ENCODE peak calls at places on chromosomes 11 and 22, in nine cellular contexts. One of them, this sample, is unnamed.

GRCh38 chr11:14902650-14903350 is 10.8 kb upstream of the CYP2R1 start:
- DNase-seq in NCI-H2227 treated with DMSO at 0.1 percent for 48 hours: no peak
- DNase-seq in hippocampal formation: no peak
- DNase-seq in amygdala: no peak
- DNase-seq in T-helper 2 cell: no peak
- DNase-seq in Kasumi-1: no peak
- DNase-seq in HEK293T: no peak
- DNase-seq in stimulated activated CD4-positive, alpha-beta T cell treated with anti-CD3 and anti-CD28 coated beads, Interleukin-12 subunit alpha, Interleukin-12 subunit beta, amount 100 ng/mL, for 48 hours: no peak
- DNase-seq in ELR: peak
- DNase-seq in this sample: no peak

GRCh38 chr22:28930357-28931007 is 47.1 kb downstream of the ZNRF3 start:
- DNase-seq in NCI-H2227 treated with DMSO at 0.1 percent for 48 hours: no peak
- DNase-seq in hippocampal formation: no peak
- DNase-seq in amygdala: no peak
- DNase-seq in T-helper 2 cell: no peak
- DNase-seq in Kasumi-1: no peak
- DNase-seq in HEK293T: no peak
- DNase-seq in stimulated activated CD4-positive, alpha-beta T cell treated with anti-CD3 and anti-CD28 coated beads, Interleukin-12 subunit alpha, Interleukin-12 subunit beta, amount 100 ng/mL, for 48 hours: no peak
- DNase-seq in ELR: no peak
- DNase-seq in this sample: no peak

GRCh38 chr11:16613401-16614381 is 124.8 kb upstream of the C11orf58 start:
- DNase-seq in NCI-H2227 treated with DMSO at 0.1 percent for 48 hours: peak
- DNase-seq in hippocampal formation: peak
- DNase-seq in amygdala: peak
- DNase-seq in T-helper 2 cell: no peak
- DNase-seq in Kasumi-1: peak
- DNase-seq in HEK293T: peak
- DNase-seq in stimulated activated CD4-positive, alpha-beta T cell treated with anti-CD3 and anti-CD28 coated beads, Interleukin-12 subunit alpha, Interleukin-12 subunit beta, amount 100 ng/mL, for 48 hours: peak
- DNase-seq in ELR: peak
- DNase-seq in this sample: peak

GRCh38 chr11:79940165-79940564 is 499.3 kb upstream of the TENM4 start:
- DNase-seq in NCI-H2227 treated with DMSO at 0.1 percent for 48 hours: no peak
- DNase-seq in hippocampal formation: no peak
- DNase-seq in amygdala: no peak
- DNase-seq in T-helper 2 cell: no peak
- DNase-seq in Kasumi-1: no peak
- DNase-seq in HEK293T: no peak
- DNase-seq in stimulated activated CD4-positive, alpha-beta T cell treated with anti-CD3 and anti-CD28 coated beads, Interleukin-12 subunit alpha, Interleukin-12 subunit beta, amount 100 ng/mL, for 48 hours: no peak
- DNase-seq in ELR: peak
- DNase-seq in this sample: no peak

GRCh38 chr22:28597665-28598064 is 82.0 kb downstream of the TTC28 start:
- DNase-seq in NCI-H2227 treated with DMSO at 0.1 percent for 48 hours: no peak
- DNase-seq in hippocampal formation: no peak
- DNase-seq in amygdala: no peak
- DNase-seq in T-helper 2 cell: no peak
- DNase-seq in Kasumi-1: no peak
- DNase-seq in HEK293T: no peak
- DNase-seq in stimulated activated CD4-positive, alpha-beta T cell treated with anti-CD3 and anti-CD28 coated beads, Interleukin-12 subunit alpha, Interleukin-12 subunit beta, amount 100 ng/mL, for 48 hours: no peak
- DNase-seq in ELR: no peak
- DNase-seq in this sample: no peak

GRCh38 chr11:12832828-12833227 is 158.6 kb downstream of the TEAD1 start:
- DNase-seq in NCI-H2227 treated with DMSO at 0.1 percent for 48 hours: no peak
- DNase-seq in hippocampal formation: no peak
- DNase-seq in amygdala: no peak
- DNase-seq in T-helper 2 cell: no peak
- DNase-seq in Kasumi-1: no peak
- DNase-seq in HEK293T: no peak
- DNase-seq in stimulated activated CD4-positive, alpha-beta T cell treated with anti-CD3 and anti-CD28 coated beads, Interleukin-12 subunit alpha, Interleukin-12 subunit beta, amount 100 ng/mL, for 48 hours: no peak
- DNase-seq in ELR: no peak
- DNase-seq in this sample: no peak

GRCh38 chr11:8079111-8079675 is 1.8 kb upstream of the TUB start:
- DNase-seq in NCI-H2227 treated with DMSO at 0.1 percent for 48 hours: no peak
- DNase-seq in hippocampal formation: no peak
- DNase-seq in amygdala: no peak
- DNase-seq in T-helper 2 cell: no peak
- DNase-seq in Kasumi-1: no peak
- DNase-seq in HEK293T: no peak
- DNase-seq in stimulated activated CD4-positive, alpha-beta T cell treated with anti-CD3 and anti-CD28 coated beads, Interleukin-12 subunit alpha, Interleukin-12 subunit beta, amount 100 ng/mL, for 48 hours: no peak
- DNase-seq in ELR: no peak
- DNase-seq in this sample: no peak

GRCh38 chr11:37512156-37512780 is 914.2 kb upstream of the RAG2 start:
- DNase-seq in NCI-H2227 treated with DMSO at 0.1 percent for 48 hours: no peak
- DNase-seq in hippocampal formation: no peak
- DNase-seq in amygdala: no peak
- DNase-seq in T-helper 2 cell: no peak
- DNase-seq in Kasumi-1: no peak
- DNase-seq in HEK293T: no peak
- DNase-seq in stimulated activated CD4-positive, alpha-beta T cell treated with anti-CD3 and anti-CD28 coated beads, Interleukin-12 subunit alpha, Interleukin-12 subunit beta, amount 100 ng/mL, for 48 hours: no peak
- DNase-seq in ELR: no peak
- DNase-seq in this sample: no peak

GRCh38 chr22:46047226-46047625 is 70.3 kb upstream of the WNT7B start:
- DNase-seq in NCI-H2227 treated with DMSO at 0.1 percent for 48 hours: no peak
- DNase-seq in hippocampal formation: no peak
- DNase-seq in amygdala: no peak
- DNase-seq in T-helper 2 cell: no peak
- DNase-seq in Kasumi-1: no peak
- DNase-seq in HEK293T: no peak
- DNase-seq in stimulated activated CD4-positive, alpha-beta T cell treated with anti-CD3 and anti-CD28 coated beads, Interleukin-12 subunit alpha, Interleukin-12 subunit beta, amount 100 ng/mL, for 48 hours: no peak
- DNase-seq in ELR: no peak
- DNase-seq in this sample: no peak

GRCh38 chr11:131063638-131064037 is 147.4 kb upstream of the SNX19 start:
- DNase-seq in NCI-H2227 treated with DMSO at 0.1 percent for 48 hours: peak
- DNase-seq in hippocampal formation: no peak
- DNase-seq in amygdala: no peak
- DNase-seq in T-helper 2 cell: no peak
- DNase-seq in Kasumi-1: no peak
- DNase-seq in HEK293T: no peak
- DNase-seq in stimulated activated CD4-positive, alpha-beta T cell treated with anti-CD3 and anti-CD28 coated beads, Interleukin-12 subunit alpha, Interleukin-12 subunit beta, amount 100 ng/mL, for 48 hours: no peak
- DNase-seq in ELR: no peak
- DNase-seq in this sample: no peak

GRCh38 chr22:25397616-25398015 is 166.9 kb upstream of the GRK3 start:
- DNase-seq in NCI-H2227 treated with DMSO at 0.1 percent for 48 hours: no peak
- DNase-seq in hippocampal formation: no peak
- DNase-seq in amygdala: no peak
- DNase-seq in T-helper 2 cell: no peak
- DNase-seq in Kasumi-1: no peak
- DNase-seq in HEK293T: no peak
- DNase-seq in stimulated activated CD4-positive, alpha-beta T cell treated with anti-CD3 and anti-CD28 coated beads, Interleukin-12 subunit alpha, Interleukin-12 subunit beta, amount 100 ng/mL, for 48 hours: no peak
- DNase-seq in ELR: no peak
- DNase-seq in this sample: no peak

GRCh38 chr11:134794192-134794591 is 382.1 kb upstream of the B3GAT1 start:
- DNase-seq in NCI-H2227 treated with DMSO at 0.1 percent for 48 hours: no peak
- DNase-seq in hippocampal formation: no peak
- DNase-seq in amygdala: no peak
- DNase-seq in T-helper 2 cell: no peak
- DNase-seq in Kasumi-1: no peak
- DNase-seq in HEK293T: no peak
- DNase-seq in stimulated activated CD4-positive, alpha-beta T cell treated with anti-CD3 and anti-CD28 coated beads, Interleukin-12 subunit alpha, Interleukin-12 subunit beta, amount 100 ng/mL, for 48 hours: no peak
- DNase-seq in ELR: no peak
- DNase-seq in this sample: no peak

GRCh38 chr11:2578934-2579280 is 120.9 kb downstream of the KCNQ1OT1 start:
- DNase-seq in NCI-H2227 treated with DMSO at 0.1 percent for 48 hours: no peak
- DNase-seq in hippocampal formation: no peak
- DNase-seq in amygdala: no peak
- DNase-seq in T-helper 2 cell: peak
- DNase-seq in Kasumi-1: no peak
- DNase-seq in HEK293T: no peak
- DNase-seq in stimulated activated CD4-positive, alpha-beta T cell treated with anti-CD3 and anti-CD28 coated beads, Interleukin-12 subunit alpha, Interleukin-12 subunit beta, amount 100 ng/mL, for 48 hours: no peak
- DNase-seq in ELR: no peak
- DNase-seq in this sample: no peak

GRCh38 chr11:133082453-133082781 is 449.9 kb downstream of the OPCML start:
- DNase-seq in NCI-H2227 treated with DMSO at 0.1 percent for 48 hours: no peak
- DNase-seq in hippocampal formation: no peak
- DNase-seq in amygdala: no peak
- DNase-seq in T-helper 2 cell: no peak
- DNase-seq in Kasumi-1: no peak
- DNase-seq in HEK293T: no peak
- DNase-seq in stimulated activated CD4-positive, alpha-beta T cell treated with anti-CD3 and anti-CD28 coated beads, Interleukin-12 subunit alpha, Interleukin-12 subunit beta, amount 100 ng/mL, for 48 hours: no peak
- DNase-seq in ELR: peak
- DNase-seq in this sample: no peak

GRCh38 chr11:93552874-93553273 is 9.7 kb upstream of the SMCO4 start:
- DNase-seq in NCI-H2227 treated with DMSO at 0.1 percent for 48 hours: no peak
- DNase-seq in hippocampal formation: no peak
- DNase-seq in amygdala: no peak
- DNase-seq in T-helper 2 cell: no peak
- DNase-seq in Kasumi-1: no peak
- DNase-seq in HEK293T: no peak
- DNase-seq in stimulated activated CD4-positive, alpha-beta T cell treated with anti-CD3 and anti-CD28 coated beads, Interleukin-12 subunit alpha, Interleukin-12 subunit beta, amount 100 ng/mL, for 48 hours: no peak
- DNase-seq in ELR: no peak
- DNase-seq in this sample: no peak

GRCh38 chr22:33697640-33698039 is 222.6 kb downstream of the LARGE1 start:
- DNase-seq in NCI-H2227 treated with DMSO at 0.1 percent for 48 hours: no peak
- DNase-seq in hippocampal formation: no peak
- DNase-seq in amygdala: no peak
- DNase-seq in T-helper 2 cell: no peak
- DNase-seq in Kasumi-1: no peak
- DNase-seq in HEK293T: no peak
- DNase-seq in stimulated activated CD4-positive, alpha-beta T cell treated with anti-CD3 and anti-CD28 coated beads, Interleukin-12 subunit alpha, Interleukin-12 subunit beta, amount 100 ng/mL, for 48 hours: no peak
- DNase-seq in ELR: no peak
- DNase-seq in this sample: no peak

GRCh38 chr11:38006466-38006865 is 1408.4 kb upstream of the RAG2 start:
- DNase-seq in NCI-H2227 treated with DMSO at 0.1 percent for 48 hours: no peak
- DNase-seq in hippocampal formation: no peak
- DNase-seq in amygdala: no peak
- DNase-seq in T-helper 2 cell: no peak
- DNase-seq in Kasumi-1: no peak
- DNase-seq in HEK293T: no peak
- DNase-seq in stimulated activated CD4-positive, alpha-beta T cell treated with anti-CD3 and anti-CD28 coated beads, Interleukin-12 subunit alpha, Interleukin-12 subunit beta, amount 100 ng/mL, for 48 hours: no peak
- DNase-seq in ELR: no peak
- DNase-seq in this sample: no peak

This sample was measured in HCT116.